ENCODE peak calls at places on chromosome 22, in six cellular contexts. B is activated naive CD8-positive, alpha-beta T cell treated with anti-CD3 and anti-CD28 coated beads, Interleukin-2, amount 50 U/mL, for 24 hours; D is NCI-H2081; U is T-helper 17 cell; Y is putamen; Q is glomerular endothelial cell. E is an unnamed sample.

GRCh38 chr22:48371391-48371790 is 1456.3 kb downstream of the BRD1 start:
- DNase-seq in Q (no peak), B (no peak), Y (no peak), D (no peak), U (no peak), E (no peak)

GRCh38 chr22:48356731-48357130 is 1470.9 kb downstream of the BRD1 start:
- DNase-seq in D (no peak), U (no peak), Y (no peak), Q (no peak), B (no peak), E (no peak)

GRCh38 chr22:20083891-20084546 is 4.0 kb downstream of the DGCR8 start:
- DNase-seq in Y (no peak), U (no peak), B (no peak), D (no peak), Q (no peak), E (no peak)

GRCh38 chr22:38401336-38402084 is 53.5 kb downstream of the KCNJ4 start:
- DNase-seq in B (no peak), Q (no peak), U (no peak), Y (no peak), D (no peak), E (no peak)

GRCh38 chr22:30832407-30832987 is 136.1 kb downstream of the MORC2 start:
- DNase-seq in B (no peak), U (no peak), D (no peak), Q (no peak), Y (no peak), E (no peak)

GRCh38 chr22:47303161-47303890 is 540.9 kb downstream of the TBC1D22A start:
- DNase-seq in Y (no peak), B (no peak), U (no peak), D (no peak), Q (no peak), E (no peak)

GRCh38 chr22:19357270-19358105 is 66.0 kb upstream of the CLTCL1 start:
- DNase-seq in U (no peak), D (no peak), Y (no peak), B (no peak), Q (no peak), E (no peak)

GRCh38 chr22:43926349-43926710 is 2.7 kb downstream of the PNPLA3 start:
- DNase-seq in B (no peak), D (no peak), U (no peak), Q (no peak), Y (no peak), E (no peak)

GRCh38 chr22:27153386-27153785 is 496.0 kb downstream of the MIAT start:
- DNase-seq in B (no peak), U (no peak), Y (no peak), Q (no peak), D (no peak), E (no peak)